ENCODE peak calls at places on chromosome 15, in four cellular contexts. C is GM12878, G is H1, L is HepG2. Y is an unnamed sample.
A peak's percentile ranks its signal among the peaks of the same experiment; 100 is the strongest.

GRCh38 chr15:70516408-70517193 is 246.8 kb downstream of the UACA start:
- DNase-seq in L (no peak), G (no peak), C (no peak), Y (no peak)

GRCh38 chr15:45634442-45635190 is at the start of gene SQOR:
- DNase-seq in C (peak; percentile 59), G (peak; percentile 74), L (peak; percentile 68), Y (no peak)

GRCh38 chr15:40286794-40287193 is 3.9 kb upstream of the ANKRD63 start:
- DNase-seq in G (no peak), C (no peak), L (no peak), Y (no peak)

GRCh38 chr15:37099321-37100108 is 834 bp downstream of the MEIS2 start:
- DNase-seq in G (no peak), C (no peak), L (peak; percentile 66), Y (no peak)

GRCh38 chr15:61530769-61531168 is 301.7 kb upstream of the RORA start:
- DNase-seq in L (no peak), C (no peak), G (peak; percentile 48), Y (no peak)

GRCh38 chr15:63638828-63639227 is 41.6 kb downstream of the FBXL22 start:
- DNase-seq in L (no peak), G (no peak), C (no peak), Y (no peak)

GRCh38 chr15:68729789-68730201 is 90.9 kb downstream of the ANP32A start:
- DNase-seq in C (no peak), L (no peak), G (no peak), Y (no peak)

GRCh38 chr15:44490628-44491027 is 46.3 kb upstream of the EIF3J start:
- DNase-seq in G (no peak), C (no peak), L (no peak), Y (no peak)

GRCh38 chr15:65816441-65816840 is 24.3 kb upstream of the DENND4A start:
- DNase-seq in C (no peak), G (no peak), L (no peak), Y (no peak)

GRCh38 chr15:39267685-39268084 is 313.2 kb upstream of the THBS1 start:
- DNase-seq in G (no peak), C (no peak), L (no peak), Y (no peak)

GRCh38 chr15:55768670-55769185 is 25.8 kb upstream of the PRTG start:
- DNase-seq in G (no peak), C (no peak), L (no peak), Y (no peak)

GRCh38 chr15:79475312-79475711 is 43.2 kb downstream of the MINAR1 start:
- DNase-seq in C (no peak), L (no peak), G (no peak), Y (no peak)

GRCh38 chr15:87733005-87733404 is 523.5 kb downstream of the NTRK3 start:
- DNase-seq in G (no peak), C (no peak), L (no peak), Y (no peak)

GRCh38 chr15:51183076-51183475 is 88.4 kb upstream of the TNFAIP8L3 start:
- DNase-seq in C (no peak), G (no peak), L (no peak), Y (no peak)

GRCh38 chr15:65893060-65893459 is 23.8 kb downstream of the RAB11A start:
- DNase-seq in L (no peak), C (no peak), G (no peak), Y (no peak)

GRCh38 chr15:74202461-74203401 is at the start of gene STRA6:
- DNase-seq in L (peak; percentile 45), C (no peak), G (peak; percentile 90), Y (peak; percentile 86)

GRCh38 chr15:79394231-79394630 is 37.9 kb upstream of the MINAR1 start:
- DNase-seq in G (no peak), L (no peak), C (no peak), Y (no peak)

GRCh38 chr15:98113357-98113756 is 152.9 kb downstream of the ARRDC4 start:
- DNase-seq in C (no peak), G (no peak), L (no peak), Y (no peak)

GRCh38 chr15:84734794-84735479 is 13.5 kb upstream of the ZNF592 start:
- DNase-seq in C (peak; percentile 94), L (peak; percentile 56), G (peak; percentile 75), Y (peak; percentile 92)

GRCh38 chr15:34336947-34337556 is 529 bp downstream of the SLC12A6 start:
- DNase-seq in G (no peak), L (no peak), C (no peak), Y (no peak)

GRCh38 chr15:52164631-52165265 is 26.4 kb downstream of the GNB5 start:
- DNase-seq in G (peak; percentile 19), L (no peak), C (no peak), Y (no peak)

DNA sequence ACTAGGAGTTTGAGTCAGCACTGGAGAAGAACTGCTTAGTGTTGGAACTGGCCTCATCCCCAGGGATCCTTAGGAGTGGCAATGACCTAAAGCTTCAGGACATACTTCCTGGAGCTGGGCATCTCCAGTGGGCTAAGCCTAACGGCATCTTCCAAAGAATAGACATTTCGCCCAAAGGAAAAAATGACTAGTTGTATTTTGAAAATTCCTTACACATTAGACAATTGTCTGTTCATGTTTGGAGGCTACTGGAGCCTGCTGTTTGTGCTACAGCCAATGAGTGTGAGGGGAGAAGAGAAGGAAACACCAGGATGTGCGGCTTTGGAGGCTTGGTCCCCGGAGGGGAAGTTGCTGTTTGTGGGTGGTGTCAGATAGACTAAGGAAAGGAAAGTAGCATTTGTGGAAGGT is 77.6 kb downstream of the POLR2M start:
- DNase-seq in G (no peak), L (no peak), C (no peak), Y (no peak)
- TF ChIP-seq ZNF274 in G (no peak), L (no peak), C (no peak), Y (no peak)

DNA sequence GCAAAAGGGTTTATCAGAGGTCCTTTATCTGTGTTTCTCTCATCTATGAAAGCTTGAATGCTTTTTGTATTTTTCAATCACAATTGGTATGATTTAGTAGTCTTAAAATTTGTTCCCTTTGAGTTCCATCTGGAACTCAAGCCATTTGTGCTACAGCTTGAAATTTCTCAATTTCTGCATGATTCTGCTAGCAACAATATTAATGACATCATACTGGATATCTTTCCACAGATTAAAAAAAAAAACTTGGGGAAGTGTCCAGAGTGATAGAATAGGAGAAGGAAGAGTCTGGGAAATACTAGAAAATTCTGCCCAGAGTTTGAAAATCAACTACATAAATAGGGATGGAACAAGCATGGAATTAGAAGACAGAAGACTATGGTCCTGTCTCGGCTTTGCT is 9.3 kb upstream of the FBN1 start:
- DNase-seq in C (no peak), G (no peak), L (no peak), Y (no peak)
- TF ChIP-seq SUZ12 in C (no peak), G (no peak), L (no peak), Y (no peak)

DNA sequence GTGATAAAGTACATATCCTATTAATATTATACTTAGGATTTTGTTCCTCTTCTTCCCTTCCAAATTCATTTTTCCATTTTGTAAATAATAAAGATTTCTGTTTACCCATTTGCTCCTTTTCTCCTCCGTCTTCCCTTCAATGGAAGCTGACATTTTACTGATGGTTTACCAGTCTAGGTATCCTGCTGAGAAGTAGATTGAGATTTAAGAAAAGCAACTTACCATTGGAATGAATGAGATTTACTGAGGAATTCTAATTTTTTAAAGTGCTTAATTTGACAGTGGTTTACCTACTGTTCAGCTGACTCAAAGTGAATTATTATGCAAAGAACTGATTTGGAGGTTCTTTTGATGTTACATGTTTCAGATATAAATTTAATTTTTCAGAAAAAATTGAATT is 2.4 kb downstream of the C15orf61 start:
- DNase-seq in C (no peak), G (no peak), L (no peak), Y (no peak)
- H3K4me3 ChIP-seq in C (peak overlapping the region; percentile 50), G (no peak overlapping the region), L (peak overlapping the region; percentile 23), Y (no peak overlapping the region)

DNA sequence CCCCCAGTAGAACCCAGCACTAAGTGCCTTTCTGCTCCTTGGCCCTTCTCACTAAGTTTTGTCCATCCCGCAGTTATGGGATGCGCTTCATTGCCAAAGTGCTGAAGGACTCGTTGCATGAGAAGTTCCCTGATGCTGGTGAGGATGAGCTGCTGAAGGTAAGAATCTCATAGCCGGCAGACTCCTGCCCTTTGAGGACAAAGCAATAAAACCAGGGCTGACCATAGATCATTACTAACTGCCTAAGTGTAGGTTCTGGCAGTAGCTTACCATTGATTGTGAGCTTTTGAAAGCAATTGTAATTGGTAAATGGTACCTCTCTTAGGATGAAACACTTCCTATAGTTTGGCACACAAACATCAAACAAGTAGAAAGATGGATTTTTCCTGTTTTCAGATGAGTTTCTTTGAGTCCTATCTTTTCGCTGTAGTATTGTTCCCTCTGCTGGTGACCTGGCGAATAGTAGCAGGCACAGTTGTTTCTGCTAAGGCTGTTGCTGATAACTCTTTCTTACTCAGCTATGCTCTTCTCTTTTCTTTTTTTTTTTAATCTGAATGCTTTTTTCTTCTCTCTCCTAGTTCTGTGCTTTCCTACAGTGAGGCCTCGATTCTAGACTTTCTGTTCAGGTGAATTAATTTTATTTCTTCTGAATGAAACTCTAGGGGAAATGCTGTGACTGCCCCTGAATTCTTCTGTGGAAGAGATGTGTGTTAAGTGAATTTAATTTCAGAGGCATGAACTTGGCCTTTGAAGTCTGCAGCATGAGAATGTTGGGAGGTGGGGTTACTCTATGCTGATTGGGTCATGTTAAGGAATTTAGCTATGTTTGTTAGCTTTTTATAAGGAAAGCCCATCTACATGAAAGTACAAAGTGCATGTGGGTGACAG is 47.4 kb upstream of the CRTC3 start:
- DNase-seq in C (no peak), G (peak; percentile 55), L (peak; percentile 80), Y (peak; percentile 20)
- TF ChIP-seq ZNF274 in C (no peak), G (no peak), L (no peak), Y (no peak)

GRCh38 chr15:101150723-101151040 is 101.2 kb downstream of the CHSY1 start:
- DNase-seq in G (no peak), C (no peak), L (no peak), Y (no peak)
- TF ChIP-seq SUZ12 in G (no peak), C (no peak), L (no peak), Y (no peak)

GRCh38 chr15:86001200-86001599 is 78.5 kb upstream of the AGBL1 start:
- DNase-seq in L (no peak), C (no peak), G (no peak), Y (no peak)
- H3K4me3 ChIP-seq in L (no peak overlapping the region), C (no peak overlapping the region), G (no peak overlapping the region), Y (no peak overlapping the region)

DNA sequence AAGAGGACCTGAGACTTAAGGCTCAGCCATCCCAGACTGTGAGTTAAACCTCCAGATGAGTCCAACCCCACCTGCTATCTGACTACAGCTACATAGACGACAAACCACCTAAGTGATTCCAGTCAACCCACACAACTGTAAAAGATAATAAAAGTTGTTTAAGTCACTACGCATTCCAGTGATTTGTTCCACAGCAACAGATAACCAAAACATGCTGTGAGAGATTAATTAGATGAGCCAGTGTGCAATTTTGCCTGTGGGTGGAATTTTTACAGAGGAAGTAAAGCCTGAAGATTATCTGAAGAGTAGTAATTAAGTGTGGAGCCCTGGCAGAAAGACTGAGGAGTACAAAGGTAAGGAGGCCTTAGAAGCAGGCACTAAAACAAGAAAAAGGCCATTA is 5.4 kb downstream of the BTBD1 start:
- DNase-seq in G (no peak), C (no peak), L (no peak), Y (no peak)
- TF ChIP-seq ZNF274 in G (no peak), C (no peak), L (no peak), Y (no peak)